ENCODE peak calls at places on chromosomes 7 and 10, in nine cellular contexts. R is HCT116, C is NCI-H69, B is AG09309, G is heart left ventricle, Q is NCI-H2029 treated with DMSO at 0.1 percent for 48 hours, L is GDM1, M is OCI-LY7, X is hypothalamus. U is an unnamed sample.

GRCh38 chr7:18610331-18610948 is 114.9 kb downstream of the HDAC9 start:
- DNase-seq in R (peak), C (peak), M (peak), X (no peak), B (no peak), L (no peak), G (no peak), Q (no peak), U (peak)

GRCh38 chr10:110458583-110458920 is 39.2 kb upstream of the DUSP5 start:
- DNase-seq in M (no peak), L (no peak), Q (no peak), R (no peak), C (no peak), X (no peak), B (no peak), G (peak), U (peak)

GRCh38 chr10:51214207-51214896 is 140.1 kb downstream of the PRKG1 start:
- DNase-seq in B (no peak), X (no peak), M (no peak), L (no peak), Q (no peak), G (no peak), C (peak), R (no peak), U (no peak)

GRCh38 chr7:25772802-25773201 is 379.2 kb upstream of the NFE2L3 start:
- DNase-seq in R (no peak), G (no peak), C (no peak), X (no peak), Q (no peak), B (no peak), L (no peak), M (no peak), U (no peak)

GRCh38 chr7:77467453-77467852 is 51.3 kb upstream of the GSAP start:
- DNase-seq in G (peak), B (no peak), Q (no peak), M (no peak), R (no peak), C (no peak), X (no peak), L (no peak), U (no peak)

GRCh38 chr7:109456116-109456515 is 886.4 kb downstream of the DNAJB9 start:
- DNase-seq in R (no peak), X (no peak), B (no peak), L (no peak), M (no peak), C (no peak), Q (no peak), G (no peak), U (no peak)

GRCh38 chr7:24727165-24728120 is 29.8 kb downstream of the GSDME start:
- DNase-seq in M (peak), G (no peak), X (no peak), Q (no peak), R (no peak), B (no peak), L (no peak), C (no peak), U (no peak)

GRCh38 chr7:94022550-94022949 is 18.4 kb upstream of the BET1 start:
- DNase-seq in M (no peak), R (no peak), X (no peak), C (no peak), B (no peak), L (no peak), Q (no peak), G (no peak), U (peak)

GRCh38 chr10:104321716-104322415 is 16.4 kb downstream of the ITPRIP start:
- DNase-seq in C (peak), B (no peak), Q (no peak), R (no peak), M (peak), X (no peak), L (no peak), G (no peak), U (no peak)

GRCh38 chr10:37379991-37380390 is 254.6 kb downstream of the ANKRD30A start:
- DNase-seq in B (no peak), C (no peak), L (no peak), M (no peak), Q (no peak), R (no peak), G (no peak), X (no peak), U (no peak)

GRCh38 chr7:157113607-157114006 is 25.1 kb upstream of the UBE3C start:
- DNase-seq in L (no peak), R (no peak), G (no peak), B (no peak), M (no peak), C (no peak), X (no peak), Q (no peak), U (no peak)

GRCh38 chr10:131874991-131875451 is 25.8 kb upstream of the PPP2R2D start:
- DNase-seq in B (peak), G (peak), M (peak), R (peak), C (peak), X (peak), L (peak), Q (peak), U (peak)

GRCh38 chr10:79242620-79243152 is 104.6 kb upstream of the PPIF start:
- DNase-seq in Q (peak), B (peak), X (peak), G (peak), L (no peak), C (peak), M (peak), R (no peak), U (peak)

GRCh38 chr10:24488631-24489030 is 235.1 kb downstream of the ARHGAP21 start:
- DNase-seq in M (no peak), G (no peak), R (no peak), X (no peak), L (no peak), C (no peak), B (no peak), Q (no peak), U (no peak)

GRCh38 chr10:131059881-131060280 is 251.6 kb downstream of the TCERG1L start:
- DNase-seq in L (no peak), R (no peak), B (no peak), G (no peak), M (no peak), X (no peak), C (no peak), Q (no peak), U (no peak)

GRCh38 chr7:151001546-151001945 is 10.7 kb downstream of the NOS3 start:
- DNase-seq in B (no peak), M (no peak), Q (no peak), C (no peak), R (no peak), L (no peak), G (no peak), X (no peak), U (no peak)

GRCh38 chr10:9608592-9608991 is 1409.1 kb upstream of the CELF2 start:
- DNase-seq in R (no peak), G (no peak), M (peak), L (no peak), X (no peak), Q (no peak), B (no peak), C (no peak), U (peak)

GRCh38 chr7:107057474-107057833 is 12.9 kb downstream of the PRKAR2B start:
- DNase-seq in X (no peak), Q (no peak), B (no peak), G (no peak), C (no peak), L (no peak), R (no peak), M (no peak), U (no peak)

GRCh38 chr10:51507476-51507875 is 191.9 kb downstream of the CSTF2T start:
- DNase-seq in B (no peak), Q (no peak), M (no peak), L (no peak), R (no peak), X (no peak), C (no peak), G (no peak), U (no peak)

GRCh38 chr10:86439544-86439943 is 72.9 kb upstream of the GRID1 start:
- DNase-seq in G (peak), M (no peak), L (no peak), B (peak), X (peak), R (no peak), Q (no peak), C (peak), U (no peak)

GRCh38 chr10:68666280-68666760 is 54.7 kb upstream of the CCAR1 start:
- DNase-seq in Q (no peak), L (no peak), C (no peak), M (no peak), X (no peak), R (no peak), B (peak), G (no peak), U (no peak)

GRCh38 chr7:100818366-100818765 is 9.0 kb downstream of the EPHB4 start:
- DNase-seq in G (no peak), B (no peak), M (no peak), X (no peak), R (no peak), Q (no peak), L (no peak), C (no peak), U (no peak)

GRCh38 chr7:110568388-110568787 is 522.5 kb upstream of the LRRN3 start:
- DNase-seq in X (no peak), L (no peak), G (no peak), Q (no peak), B (no peak), R (no peak), M (no peak), C (no peak), U (no peak)

GRCh38 chr7:13282377-13282980 is 595.0 kb downstream of the ARL4A start:
- DNase-seq in C (peak), Q (no peak), M (peak), R (peak), X (no peak), B (no peak), G (no peak), L (no peak), U (peak)

GRCh38 chr7:103843689-103844480 is 145.6 kb downstream of the RELN start:
- DNase-seq in B (no peak), L (no peak), R (no peak), G (no peak), C (peak), M (no peak), Q (no peak), X (no peak), U (no peak)

GRCh38 chr7:128056901-128057300 is 25.7 kb upstream of the LRRC4 start:
- DNase-seq in R (no peak), B (peak), Q (no peak), M (no peak), G (no peak), X (no peak), C (no peak), L (no peak), U (no peak)

GRCh38 chr10:102809753-102810152 is 27.5 kb downstream of the CYP17A1 start:
- DNase-seq in R (no peak), C (no peak), G (no peak), Q (no peak), M (no peak), X (no peak), B (no peak), L (no peak), U (no peak)

GRCh38 chr10:124229516-124230051 is 136.2 kb upstream of the CHST15 start:
- DNase-seq in B (no peak), L (no peak), R (no peak), Q (no peak), M (peak), X (no peak), G (no peak), C (no peak), U (no peak)

GRCh38 chr7:134254311-134254710 is 62.4 kb downstream of the SLC35B4 start:
- DNase-seq in C (peak), M (peak), B (no peak), R (peak), L (no peak), X (no peak), G (no peak), Q (no peak), U (no peak)

GRCh38 chr10:119734396-119735332 is 8.8 kb downstream of the INPP5F start:
- DNase-seq in X (no peak), R (peak), G (no peak), Q (no peak), B (no peak), L (no peak), M (no peak), C (peak), U (no peak)

GRCh38 chr7:117259626-117260025 is 63.2 kb downstream of the WNT2 start:
- DNase-seq in Q (no peak), L (no peak), M (no peak), B (no peak), G (no peak), R (no peak), X (no peak), C (no peak), U (no peak)

U was measured in lung microvascular endothelial cell.